ENCODE peak calls at places on chromosomes 4 and X, in nine cellular contexts. B is H1, G is right cardiac atrium, Q is AG10803, J is brain microvascular endothelial cell, V is IMR-90, M is A549, I is H7, R is small intestine. E is an unnamed sample.

GRCh38 chr4:102263024-102263787 is 82.1 kb downstream of the SLC39A8 start:
- DNase-seq in B (no peak), G (no peak), Q (peak; percentile 44), J (peak; percentile 40), V (peak; percentile 28), M (peak; percentile 66), I (peak; percentile 37), R (peak; percentile 25), E (peak; percentile 52)

GRCh38 chrX:31279359-31279758 is 207.5 kb upstream of the FTHL17 start:
- DNase-seq in B (no peak), G (no peak), Q (no peak), J (peak; percentile 12), V (peak; percentile 26), M (peak; percentile 5), I (no peak), R (peak; percentile 6), E (no peak)

GRCh38 chr4:138775890-138776289 is 239.7 kb upstream of the NOCT start:
- DNase-seq in B (no peak), G (no peak), Q (no peak), J (no peak), V (no peak), M (no peak), I (no peak), R (no peak), E (no peak)

GRCh38 chr4:3201718-3202702 is 46.9 kb upstream of the MSANTD1 start:
- DNase-seq in B (no peak), G (no peak), Q (peak; percentile 25), J (peak; percentile 84), V (peak; percentile 69), M (no peak), I (no peak), R (peak; percentile 38), E (no peak)

GRCh38 chr4:148730766-148731165 is 288.6 kb upstream of the NR3C2 start:
- DNase-seq in B (no peak), G (no peak), Q (no peak), J (no peak), V (no peak), M (no peak), I (no peak), R (no peak), E (no peak)

GRCh38 chr4:47662975-47663374 is 174.9 kb downstream of the CORIN start:
- DNase-seq in B (no peak), G (no peak), Q (no peak), J (peak; percentile 17), V (no peak), M (peak; percentile 21), I (peak; percentile 10), R (peak; percentile 3), E (no peak)

GRCh38 chrX:47683171-47684145 is 24.5 kb upstream of the UXT start:
- DNase-seq in B (no peak), G (peak; percentile 12), Q (no peak), J (no peak), V (no peak), M (no peak), I (no peak), R (no peak), E (no peak)

GRCh38 chr4:25401066-25401465 is 24.0 kb downstream of the ANAPC4 start:
- DNase-seq in B (no peak), G (no peak), Q (peak; percentile 14), J (no peak), V (peak; percentile 67), M (peak; percentile 23), I (no peak), R (no peak), E (no peak)

GRCh38 chr4:15961778-15962510 is 1.0 kb downstream of the FGFBP2 start:
- DNase-seq in B (no peak), G (no peak), Q (no peak), J (no peak), V (no peak), M (no peak), I (no peak), R (no peak), E (no peak)

GRCh38 chr4:189143255-189143654 is 797.4 kb upstream of the FRG1 start:
- DNase-seq in B (no peak), G (no peak), Q (no peak), J (no peak), V (peak; percentile 66), M (peak; percentile 90), I (no peak), R (no peak), E (no peak)

GRCh38 chr4:168585168-168586091 is 88.6 kb downstream of the PALLD start:
- DNase-seq in B (peak; percentile 53), G (peak; percentile 87), Q (peak; percentile 77), J (peak; percentile 90), V (peak; percentile 82), M (peak; percentile 82), I (peak; percentile 43), R (peak; percentile 57), E (peak; percentile 85)

GRCh38 chr4:38409852-38410251 is 254.1 kb upstream of the KLF3 start:
- DNase-seq in B (no peak), G (no peak), Q (no peak), J (no peak), V (no peak), M (no peak), I (no peak), R (no peak), E (no peak)

GRCh38 chr4:94341468-94341867 is 1.2 kb downstream of the HPGDS start:
- DNase-seq in B (no peak), G (no peak), Q (no peak), J (no peak), V (no peak), M (no peak), I (no peak), R (no peak), E (no peak)

GRCh38 chrX:55908685-55909212 is 191.2 kb downstream of the RRAGB start:
- DNase-seq in B (no peak), G (no peak), Q (peak; percentile 3), J (no peak), V (no peak), M (peak; percentile 12), I (peak; percentile 44), R (peak; percentile 52), E (peak; percentile 2)

GRCh38 chrX:19836337-19836736 is 51.1 kb downstream of the SH3KBP1 start:
- DNase-seq in B (no peak), G (no peak), Q (no peak), J (no peak), V (no peak), M (no peak), I (no peak), R (no peak), E (peak; percentile 80)

GRCh38 chr4:183337833-183338232 is 15.6 kb upstream of the CLDN24 start:
- DNase-seq in B (no peak), G (no peak), Q (no peak), J (no peak), V (no peak), M (no peak), I (no peak), R (peak; percentile 8), E (no peak)

GRCh38 chr4:65954416-65954815 is 284.1 kb upstream of the EPHA5 start:
- DNase-seq in B (no peak), G (no peak), Q (no peak), J (no peak), V (no peak), M (no peak), I (no peak), R (no peak), E (no peak)

GRCh38 chr4:93169966-93170365 is 658.6 kb upstream of the ATOH1 start:
- DNase-seq in B (no peak), G (no peak), Q (no peak), J (no peak), V (no peak), M (no peak), I (no peak), R (no peak), E (no peak)

GRCh38 chr4:105343523-105343931 is 130.3 kb downstream of the PPA2 start:
- DNase-seq in B (no peak), G (no peak), Q (peak; percentile 15), J (peak; percentile 1), V (peak; percentile 12), M (no peak), I (no peak), R (no peak), E (no peak)

GRCh38 chr4:6749340-6750171 is 33.0 kb upstream of the KIAA0232 start:
- DNase-seq in B (no peak), G (peak; percentile 89), Q (peak; percentile 33), J (peak; percentile 15), V (peak; percentile 33), M (peak; percentile 82), I (no peak), R (peak; percentile 99), E (peak; percentile 87)

GRCh38 chr4:186627226-186627865 is 72.0 kb upstream of the MTNR1A start:
- DNase-seq in B (no peak), G (no peak), Q (no peak), J (no peak), V (peak; percentile 52), M (peak; percentile 16), I (no peak), R (no peak), E (no peak)
- H3K4me3 ChIP-seq in B (no peak overlapping the region), G (no peak overlapping the region), Q (no peak overlapping the region), J (no peak overlapping the region), V (no peak overlapping the region), M (no peak overlapping the region), I (no peak overlapping the region), R (no peak overlapping the region), E (no peak overlapping the region)

GRCh38 chr4:160296476-160296875 is 1193.6 kb downstream of the RAPGEF2 start:
- DNase-seq in B (no peak), G (no peak), Q (no peak), J (no peak), V (no peak), M (no peak), I (no peak), R (no peak), E (no peak)
- H3K4me3 ChIP-seq in B (no peak overlapping the region), G (no peak overlapping the region), Q (no peak overlapping the region), J (no peak overlapping the region), V (no peak overlapping the region), M (no peak overlapping the region), I (no peak overlapping the region), R (no peak overlapping the region), E (no peak overlapping the region)

GRCh38 chrX:103254921-103255455 is at the start of gene TCEAL8:
- DNase-seq in B (peak; percentile 31), G (peak; percentile 89), Q (peak; percentile 65), J (peak; percentile 63), V (peak; percentile 74), M (peak; percentile 72), I (peak; percentile 49), R (peak; percentile 84), E (peak; percentile 60)
- H3K4me3 ChIP-seq in B (peak within 1 kb of the TSS; percentile 85), G (peak within 1 kb of the TSS; percentile 99), Q (peak within 1 kb of the TSS; percentile 75), J (peak within 1 kb of the TSS; percentile 77), V (peak within 1 kb of the TSS; percentile 94), M (peak within 1 kb of the TSS; percentile 78), I (peak within 1 kb of the TSS; percentile 48), R (peak within 1 kb of the TSS; percentile 57), E (peak within 1 kb of the TSS; percentile 52)

GRCh38 chr4:108109111-108109510 is 59.6 kb downstream of the LEF1 start:
- DNase-seq in B (no peak), G (no peak), Q (no peak), J (no peak), V (no peak), M (no peak), I (no peak), R (no peak), E (no peak)
- H3K4me3 ChIP-seq in B (no peak overlapping the region), G (no peak overlapping the region), Q (no peak overlapping the region), J (no peak overlapping the region), V (no peak overlapping the region), M (no peak overlapping the region), I (no peak overlapping the region), R (no peak overlapping the region), E (no peak overlapping the region)

GRCh38 chrX:137548261-137548660 is 17.7 kb upstream of the ZIC3 start:
- DNase-seq in B (no peak), G (no peak), Q (no peak), J (no peak), V (no peak), M (no peak), I (peak; percentile 56), R (no peak), E (no peak)
- H3K4me3 ChIP-seq in B (peak overlapping the region; percentile 42), G (no peak overlapping the region), Q (no peak overlapping the region), J (no peak overlapping the region), V (no peak overlapping the region), M (no peak overlapping the region), I (peak overlapping the region; percentile 37), R (no peak overlapping the region), E (no peak overlapping the region)

E was measured in SJSA1.